ENCODE peak calls at places on chromosome 2, in six cellular contexts. D is fibroblast of pulmonary artery, Y is nephron progenitor cell, H is A549, Q is GM12864, O is K562. X is an unnamed sample.

GRCh38 chr2:98282109-98282508 is 64.1 kb upstream of the CNGA3 start:
- DNase-seq in D (no peak), Y (no peak), H (no peak), Q (no peak), O (no peak), X (no peak)

GRCh38 chr2:11790228-11790627 is 43.8 kb downstream of the LPIN1 start:
- DNase-seq in D (no peak), Y (no peak), H (no peak), Q (no peak), O (no peak), X (no peak)

GRCh38 chr2:54595999-54596903 is 127.2 kb upstream of the EML6 start:
- DNase-seq in D (peak; percentile 59), Y (no peak), H (no peak), Q (no peak), O (no peak), X (no peak)

GRCh38 chr2:229445013-229445412 is 173.9 kb upstream of the PID1 start:
- DNase-seq in D (peak; percentile 99), Y (no peak), H (peak; percentile 95), Q (no peak), O (no peak), X (no peak)

GRCh38 chr2:212683346-212683745 is 144.7 kb upstream of the ERBB4 start:
- DNase-seq in D (peak; percentile 38), Y (no peak), H (no peak), Q (no peak), O (no peak), X (no peak)

GRCh38 chr2:74511104-74511989 is 2.9 kb upstream of the TLX2 start:
- DNase-seq in D (no peak), Y (no peak), H (no peak), Q (no peak), O (no peak), X (no peak)

GRCh38 chr2:237132799-237133198 is 47.1 kb downstream of the COPS8 start:
- DNase-seq in D (no peak), Y (no peak), H (peak; percentile 72), Q (peak; percentile 13), O (peak; percentile 16), X (peak; percentile 46)

GRCh38 chr2:181546086-181546485 is 88.9 kb downstream of the ITGA4 start:
- DNase-seq in D (no peak), Y (no peak), H (no peak), Q (no peak), O (no peak), X (no peak)

GRCh38 chr2:150532883-150533282 is 45.4 kb upstream of the RND3 start:
- DNase-seq in D (peak; percentile 58), Y (no peak), H (no peak), Q (no peak), O (no peak), X (no peak)

GRCh38 chr2:190467575-190468083 is 59.5 kb downstream of the MFSD6 start:
- DNase-seq in D (no peak), Y (no peak), H (no peak), Q (peak; percentile 34), O (no peak), X (no peak)

GRCh38 chr2:19746137-19746585 is 155.6 kb downstream of the TTC32 start:
- DNase-seq in D (no peak), Y (no peak), H (no peak), Q (no peak), O (no peak), X (no peak)

GRCh38 chr2:40405440-40405839 is 46.5 kb downstream of the SLC8A1 start:
- DNase-seq in D (no peak), Y (no peak), H (no peak), Q (no peak), O (no peak), X (no peak)

GRCh38 chr2:64640153-64641044 is 13.3 kb downstream of the SERTAD2 start:
- DNase-seq in D (peak; percentile 29), Y (no peak), H (no peak), Q (no peak), O (peak; percentile 51), X (no peak)

GRCh38 chr2:217753460-217754200 is 249.2 kb downstream of the TNS1 start:
- DNase-seq in D (no peak), Y (no peak), H (no peak), Q (no peak), O (no peak), X (peak; percentile 2)

GRCh38 chr2:128602038-128602698 is 283.5 kb upstream of the HS6ST1 start:
- DNase-seq in D (no peak), Y (no peak), H (no peak), Q (no peak), O (no peak), X (no peak)

GRCh38 chr2:218898109-218898878 is 17.6 kb downstream of the WNT10A start:
- DNase-seq in D (peak; percentile 43), Y (peak; percentile 90), H (peak; percentile 54), Q (no peak), O (peak; percentile 81), X (peak; percentile 88)

GRCh38 chr2:215828528-215829184 is 184.7 kb downstream of the MREG start:
- DNase-seq in D (peak; percentile 86), Y (peak; percentile 26), H (peak; percentile 83), Q (no peak), O (peak; percentile 28), X (peak; percentile 47)

GRCh38 chr2:64067326-64067725 is 48.1 kb upstream of the VPS54 start:
- DNase-seq in D (peak; percentile 23), Y (no peak), H (no peak), Q (no peak), O (no peak), X (no peak)

GRCh38 chr2:197358927-197359326 is 48.3 kb upstream of the ANKRD44 start:
- DNase-seq in D (no peak), Y (no peak), H (no peak), Q (no peak), O (no peak), X (no peak)

GRCh38 chr2:197357986-197358385 is 47.4 kb upstream of the ANKRD44 start:
- DNase-seq in D (no peak), Y (no peak), H (no peak), Q (no peak), O (no peak), X (no peak)

GRCh38 chr2:197354169-197354558 is 43.6 kb upstream of the ANKRD44 start:
- DNase-seq in D (no peak), Y (no peak), H (no peak), Q (no peak), O (no peak), X (no peak)

GRCh38 chr2:197353393-197354168 is 43.0 kb upstream of the ANKRD44 start:
- DNase-seq in D (no peak), Y (no peak), H (no peak), Q (no peak), O (no peak), X (no peak)

DNA sequence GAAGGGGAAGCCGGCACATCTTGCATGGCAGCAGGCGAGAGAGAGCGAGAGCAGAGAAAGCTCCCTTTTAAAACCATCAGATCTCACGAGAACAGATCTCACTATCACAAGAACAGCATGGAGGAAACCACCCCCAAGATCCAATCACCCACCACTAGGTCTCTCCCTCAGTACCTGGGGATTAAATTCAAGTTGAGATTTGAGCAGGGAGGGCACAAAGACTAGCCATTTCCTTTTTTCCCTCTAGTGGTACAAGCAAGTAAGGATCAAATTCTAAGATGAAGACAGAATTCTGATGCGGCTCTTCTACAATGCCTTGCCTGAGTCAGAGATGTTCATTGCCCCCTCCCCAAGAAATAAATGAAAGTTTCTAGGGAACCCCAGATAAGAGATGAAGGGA is 45.6 kb upstream of the ANKRD44 start:
- DNase-seq in D (peak; percentile 14), Y (no peak), H (peak; percentile 22), Q (no peak), O (no peak), X (no peak)
- TF ChIP-seq CTCF in D (peak; percentile 49), Y (peak; percentile 29), H (peak; percentile 23), Q (peak; percentile 54), O (no peak), X (no peak)

GRCh38 chr2:15532996-15533395 is 28.1 kb downstream of the NBAS start:
- DNase-seq in D (no peak), Y (no peak), H (no peak), Q (no peak), O (no peak), X (no peak)

GRCh38 chr2:15521782-15522181 is 39.4 kb downstream of the NBAS start:
- DNase-seq in D (no peak), Y (no peak), H (no peak), Q (no peak), O (no peak), X (no peak)

GRCh38 chr2:15531095-15531854 is 29.9 kb downstream of the NBAS start:
- DNase-seq in D (no peak), Y (no peak), H (no peak), Q (no peak), O (no peak), X (no peak)

DNA sequence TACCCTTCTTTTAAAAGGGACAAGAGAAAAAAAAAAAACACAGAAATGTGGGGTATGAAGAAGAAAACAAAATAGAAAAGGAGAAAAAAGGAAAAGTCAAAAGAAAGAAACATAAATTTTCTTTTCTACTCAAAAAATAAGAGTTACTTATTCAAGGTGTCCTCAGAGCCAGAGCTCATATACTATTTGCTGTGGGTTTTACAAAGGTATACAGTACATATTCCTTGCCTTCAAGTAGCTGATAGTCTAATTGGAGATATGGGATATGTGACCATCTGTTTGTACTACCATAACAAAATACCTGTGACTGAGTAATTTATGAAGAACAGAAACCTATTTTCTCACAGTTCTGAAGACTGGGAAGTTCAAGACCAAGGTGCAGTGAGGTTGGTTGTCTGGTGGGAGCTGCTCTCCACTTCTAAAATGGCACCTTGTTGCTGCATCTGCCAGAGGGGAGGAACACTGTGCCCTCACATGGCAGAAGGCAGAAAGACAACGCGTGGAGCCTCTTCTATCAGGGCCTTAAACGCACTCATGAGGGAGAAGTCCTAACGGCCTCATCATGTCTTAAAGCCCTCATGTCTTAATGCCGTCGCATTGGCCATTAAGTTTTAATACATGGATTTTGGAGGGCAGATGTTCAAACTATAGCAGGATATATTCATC is 33.9 kb downstream of the NBAS start:
- DNase-seq in D (no peak), Y (no peak), H (peak; percentile 36), Q (no peak), O (no peak), X (no peak)
- TF ChIP-seq CTCF in D (no peak), Y (no peak), H (peak; percentile 9), Q (no peak), O (no peak), X (no peak)

GRCh38 chr2:158745067-158745865 is 49.9 kb upstream of the DAPL1 start:
- DNase-seq in D (peak; percentile 82), Y (peak; percentile 60), H (peak; percentile 66), Q (peak; percentile 16), O (no peak), X (peak; percentile 55)
- TF ChIP-seq CTCF in D (peak; percentile 70), Y (peak; percentile 63), H (peak; percentile 74), Q (peak; percentile 66), O (peak; percentile 77), X (peak; percentile 33)

DNA sequence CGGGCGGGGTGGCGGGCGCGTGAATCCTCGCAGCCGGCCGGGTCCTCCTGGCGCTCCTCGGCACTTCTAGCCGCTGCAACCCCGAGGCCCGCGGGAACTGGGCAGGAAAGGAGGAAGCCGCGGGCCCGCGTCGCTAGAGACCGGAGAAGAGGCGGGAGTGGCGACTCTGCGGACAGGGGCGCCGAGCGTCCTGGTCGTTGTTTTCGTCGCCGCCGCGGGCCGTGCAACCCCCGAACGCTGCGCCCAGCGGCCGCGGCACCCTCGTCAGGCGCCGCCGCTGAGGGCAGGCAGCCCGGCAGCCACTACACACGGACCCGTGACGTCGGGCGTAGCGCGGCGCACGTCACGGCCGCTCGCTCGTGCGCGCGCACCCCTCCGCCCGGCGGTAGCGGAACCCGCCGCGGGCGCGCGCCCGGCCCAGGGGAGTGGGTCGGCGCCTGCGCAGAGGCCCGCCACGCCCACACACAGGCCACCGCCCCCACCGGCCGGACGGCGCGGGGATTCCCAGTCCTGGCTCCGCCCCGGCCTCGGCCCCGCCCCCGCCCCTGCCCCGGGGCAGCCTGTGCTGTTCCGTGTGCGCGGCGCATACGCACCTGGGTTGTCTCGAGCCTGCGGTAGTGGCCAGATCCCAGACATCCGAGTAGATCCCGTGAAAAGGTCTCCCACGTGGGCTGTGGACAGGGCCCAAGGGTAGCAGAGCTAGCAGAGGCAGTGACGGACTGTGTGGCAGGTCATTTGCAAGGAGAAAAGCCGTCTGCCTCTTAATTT is at the start of gene MAP3K2:
- DNase-seq in D (peak; percentile 93), Y (peak; percentile 97), H (peak; percentile 93), Q (no peak), O (peak; percentile 100), X (peak; percentile 98)
- TF ChIP-seq CTCF in D (no peak), Y (no peak), H (no peak), Q (no peak), O (no peak), X (no peak)

X was measured in GM13976.